ENCODE peak calls at places on chromosomes 12 and 14, in nine cellular contexts. One of them, this sample, is unnamed.

GRCh38 chr14:29857545-29857944 is 70.1 kb downstream of the PRKD1 start:
- DNase-seq in stomach: no peak
- DNase-seq in suprapubic skin: no peak
- DNase-seq in Peyer's patch: no peak
- DNase-seq in tibial nerve: no peak
- DNase-seq in ovary: no peak
- DNase-seq in A549: no peak
- DNase-seq in adrenal gland: no peak
- DNase-seq in prostate gland: no peak
- DNase-seq in this sample: no peak

GRCh38 chr14:23284654-23285529 is 1.0 kb downstream of the HOMEZ start:
- DNase-seq in tibial nerve: no peak
- DNase-seq in adrenal gland: no peak
- DNase-seq in stomach: no peak
- DNase-seq in Peyer's patch: no peak
- DNase-seq in ovary: peak
- DNase-seq in A549: no peak
- DNase-seq in prostate gland: peak
- DNase-seq in suprapubic skin: no peak
- DNase-seq in this sample: no peak

GRCh38 chr12:50661300-50662120 is 102.4 kb upstream of the ATF1 start:
- DNase-seq in stomach: no peak
- DNase-seq in Peyer's patch: no peak
- DNase-seq in adrenal gland: no peak
- DNase-seq in suprapubic skin: no peak
- DNase-seq in prostate gland: no peak
- DNase-seq in A549: no peak
- DNase-seq in ovary: no peak
- DNase-seq in tibial nerve: no peak
- DNase-seq in this sample: no peak

GRCh38 chr14:99793213-99794155 is at the start of gene EML1:
- DNase-seq in tibial nerve: peak
- DNase-seq in prostate gland: peak
- DNase-seq in Peyer's patch: peak
- DNase-seq in A549: peak
- DNase-seq in ovary: peak
- DNase-seq in suprapubic skin: peak
- DNase-seq in adrenal gland: peak
- DNase-seq in stomach: peak
- DNase-seq in this sample: peak

GRCh38 chr12:89707992-89708792 is 446 bp downstream of the ATP2B1 start:
- DNase-seq in suprapubic skin: peak
- DNase-seq in adrenal gland: peak
- DNase-seq in ovary: peak
- DNase-seq in A549: peak
- DNase-seq in tibial nerve: no peak
- DNase-seq in Peyer's patch: peak
- DNase-seq in stomach: peak
- DNase-seq in prostate gland: peak
- DNase-seq in this sample: peak

GRCh38 chr14:97021571-97022171 is 224.5 kb downstream of the VRK1 start:
- DNase-seq in prostate gland: no peak
- DNase-seq in stomach: no peak
- DNase-seq in adrenal gland: no peak
- DNase-seq in ovary: no peak
- DNase-seq in A549: peak
- DNase-seq in Peyer's patch: no peak
- DNase-seq in tibial nerve: no peak
- DNase-seq in suprapubic skin: no peak
- DNase-seq in this sample: no peak

GRCh38 chr14:93430319-93430801 is 379 bp upstream of the UNC79 start:
- DNase-seq in A549: no peak
- DNase-seq in tibial nerve: no peak
- DNase-seq in suprapubic skin: no peak
- DNase-seq in prostate gland: no peak
- DNase-seq in adrenal gland: peak
- DNase-seq in stomach: no peak
- DNase-seq in ovary: no peak
- DNase-seq in Peyer's patch: no peak
- DNase-seq in this sample: no peak

GRCh38 chr14:23646648-23647549 is 10.7 kb downstream of the DHRS2 start:
- DNase-seq in adrenal gland: no peak
- DNase-seq in prostate gland: no peak
- DNase-seq in A549: peak
- DNase-seq in ovary: no peak
- DNase-seq in tibial nerve: no peak
- DNase-seq in Peyer's patch: no peak
- DNase-seq in suprapubic skin: no peak
- DNase-seq in stomach: no peak
- DNase-seq in this sample: no peak

GRCh38 chr12:59736359-59736758 is 140.5 kb downstream of the SLC16A7 start:
- DNase-seq in Peyer's patch: no peak
- DNase-seq in ovary: no peak
- DNase-seq in prostate gland: no peak
- DNase-seq in stomach: no peak
- DNase-seq in suprapubic skin: no peak
- DNase-seq in tibial nerve: no peak
- DNase-seq in adrenal gland: no peak
- DNase-seq in A549: no peak
- DNase-seq in this sample: no peak

GRCh38 chr14:81450100-81450531 is 50.0 kb upstream of the STON2 start:
- DNase-seq in ovary: peak
- DNase-seq in prostate gland: no peak
- DNase-seq in stomach: no peak
- DNase-seq in suprapubic skin: no peak
- DNase-seq in tibial nerve: peak
- DNase-seq in adrenal gland: no peak
- DNase-seq in Peyer's patch: no peak
- DNase-seq in A549: no peak
- DNase-seq in this sample: no peak

GRCh38 chr14:65290830-65291229 is 121.7 kb upstream of the FUT8 start:
- DNase-seq in ovary: no peak
- DNase-seq in stomach: no peak
- DNase-seq in adrenal gland: no peak
- DNase-seq in tibial nerve: no peak
- DNase-seq in prostate gland: no peak
- DNase-seq in suprapubic skin: no peak
- DNase-seq in Peyer's patch: no peak
- DNase-seq in A549: peak
- DNase-seq in this sample: no peak
- TF ChIP-seq POLR2A in ovary: no peak
- TF ChIP-seq POLR2A in stomach: no peak
- TF ChIP-seq POLR2A in adrenal gland: no peak
- TF ChIP-seq POLR2A in tibial nerve: no peak
- TF ChIP-seq POLR2A in prostate gland: no peak
- TF ChIP-seq POLR2A in suprapubic skin: no peak
- TF ChIP-seq POLR2A in Peyer's patch: no peak
- TF ChIP-seq POLR2A in A549: no peak
- TF ChIP-seq POLR2A in this sample: no peak

GRCh38 chr12:127386723-127387122 is 880.2 kb upstream of the TMEM132C start:
- DNase-seq in Peyer's patch: no peak
- DNase-seq in adrenal gland: peak
- DNase-seq in stomach: no peak
- DNase-seq in suprapubic skin: no peak
- DNase-seq in A549: no peak
- DNase-seq in tibial nerve: no peak
- DNase-seq in ovary: no peak
- DNase-seq in prostate gland: no peak
- DNase-seq in this sample: no peak

GRCh38 chr12:127381681-127382080 is 885.3 kb upstream of the TMEM132C start:
- DNase-seq in Peyer's patch: no peak
- DNase-seq in adrenal gland: no peak
- DNase-seq in stomach: no peak
- DNase-seq in suprapubic skin: no peak
- DNase-seq in prostate gland: no peak
- DNase-seq in ovary: no peak
- DNase-seq in A549: no peak
- DNase-seq in tibial nerve: no peak
- DNase-seq in this sample: no peak

GRCh38 chr12:127383281-127383680 is 883.7 kb upstream of the TMEM132C start:
- DNase-seq in suprapubic skin: no peak
- DNase-seq in stomach: no peak
- DNase-seq in adrenal gland: no peak
- DNase-seq in prostate gland: no peak
- DNase-seq in tibial nerve: no peak
- DNase-seq in A549: peak
- DNase-seq in ovary: no peak
- DNase-seq in Peyer's patch: no peak
- DNase-seq in this sample: no peak

DNA sequence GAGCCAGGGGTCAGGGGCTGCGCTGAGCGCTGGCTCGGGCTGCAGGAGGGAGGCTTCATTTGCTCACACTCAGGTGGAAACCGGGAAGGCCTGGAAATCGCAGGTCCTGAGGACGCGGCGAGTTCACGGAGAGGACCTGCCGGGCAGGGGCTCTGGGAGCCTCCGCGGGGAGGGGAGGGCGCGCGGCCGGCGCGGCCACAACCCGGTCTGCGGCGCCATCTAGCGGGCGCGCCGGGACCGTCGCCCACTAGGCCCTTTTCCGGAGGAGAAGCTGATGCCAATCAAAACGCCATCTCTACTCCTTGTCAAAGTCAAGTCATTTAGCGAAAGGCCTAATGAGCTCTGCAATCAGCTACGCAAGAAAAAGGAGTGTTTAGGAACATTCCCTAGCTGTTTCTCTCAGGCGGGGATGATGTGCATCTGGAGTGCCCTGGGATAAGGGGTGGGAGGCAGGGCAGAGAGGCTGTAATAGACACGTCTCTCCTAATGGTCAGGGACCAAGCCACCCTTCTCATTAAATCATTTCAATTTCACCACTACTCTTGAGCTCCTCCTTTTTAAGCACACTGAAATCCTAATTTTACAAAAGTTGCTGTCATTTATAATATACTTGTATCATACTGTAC is 885.8 kb upstream of the TMEM132C start:
- DNase-seq in prostate gland: no peak
- DNase-seq in suprapubic skin: no peak
- DNase-seq in stomach: peak
- DNase-seq in A549: peak
- DNase-seq in Peyer's patch: peak
- DNase-seq in adrenal gland: peak
- DNase-seq in ovary: no peak
- DNase-seq in tibial nerve: no peak
- DNase-seq in this sample: no peak
- H3K4me3 ChIP-seq in prostate gland: no peak
- H3K4me3 ChIP-seq in suprapubic skin: peak
- H3K4me3 ChIP-seq in stomach: peak
- H3K4me3 ChIP-seq in A549: no peak
- H3K4me3 ChIP-seq in Peyer's patch: no peak
- H3K4me3 ChIP-seq in adrenal gland: peak
- H3K4me3 ChIP-seq in ovary: no peak
- H3K4me3 ChIP-seq in tibial nerve: peak
- H3K4me3 ChIP-seq in this sample: no peak

GRCh38 chr14:101072070-101072469 is 168.5 kb upstream of the RTL1 start:
- DNase-seq in prostate gland: no peak
- DNase-seq in A549: no peak
- DNase-seq in suprapubic skin: peak
- DNase-seq in ovary: no peak
- DNase-seq in Peyer's patch: peak
- DNase-seq in adrenal gland: no peak
- DNase-seq in stomach: no peak
- DNase-seq in tibial nerve: no peak
- DNase-seq in this sample: no peak

GRCh38 chr14:101073598-101073965 is 170.1 kb upstream of the RTL1 start:
- DNase-seq in suprapubic skin: peak
- DNase-seq in A549: no peak
- DNase-seq in Peyer's patch: no peak
- DNase-seq in prostate gland: no peak
- DNase-seq in adrenal gland: no peak
- DNase-seq in stomach: no peak
- DNase-seq in tibial nerve: no peak
- DNase-seq in ovary: no peak
- DNase-seq in this sample: peak

GRCh38 chr14:101072945-101073597 is 169.5 kb upstream of the RTL1 start:
- DNase-seq in adrenal gland: peak
- DNase-seq in stomach: peak
- DNase-seq in ovary: peak
- DNase-seq in tibial nerve: no peak
- DNase-seq in Peyer's patch: peak
- DNase-seq in suprapubic skin: peak
- DNase-seq in prostate gland: peak
- DNase-seq in A549: peak
- DNase-seq in this sample: peak

GRCh38 chr14:101071493-101071891 is 168.0 kb upstream of the RTL1 start:
- DNase-seq in A549: no peak
- DNase-seq in ovary: no peak
- DNase-seq in Peyer's patch: peak
- DNase-seq in suprapubic skin: no peak
- DNase-seq in adrenal gland: no peak
- DNase-seq in tibial nerve: no peak
- DNase-seq in prostate gland: no peak
- DNase-seq in stomach: peak
- DNase-seq in this sample: peak

DNA sequence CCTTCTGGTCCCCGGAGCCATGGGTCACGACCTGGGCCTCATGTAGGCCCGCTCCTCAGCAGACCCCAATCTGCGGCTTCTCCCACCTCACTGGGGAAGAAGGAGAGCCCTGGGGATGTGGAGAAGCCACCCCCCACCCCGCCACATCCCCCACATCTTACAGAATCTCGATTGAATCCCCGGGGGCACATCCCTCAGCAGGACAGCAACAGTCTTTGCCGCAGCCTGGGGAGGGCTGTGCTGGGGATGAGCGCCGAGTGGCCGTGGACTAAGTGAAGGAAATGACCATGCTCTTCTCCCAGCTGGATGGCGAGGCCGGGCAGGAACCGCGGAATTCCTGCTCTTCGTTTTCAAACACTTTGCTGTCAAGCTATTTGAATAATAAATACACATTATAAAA is 169.0 kb upstream of the RTL1 start:
- DNase-seq in ovary: no peak
- DNase-seq in A549: no peak
- DNase-seq in adrenal gland: no peak
- DNase-seq in tibial nerve: no peak
- DNase-seq in prostate gland: no peak
- DNase-seq in stomach: peak
- DNase-seq in suprapubic skin: peak
- DNase-seq in Peyer's patch: peak
- DNase-seq in this sample: peak
- H3K27ac ChIP-seq in ovary: no peak
- H3K27ac ChIP-seq in A549: peak
- H3K27ac ChIP-seq in adrenal gland: no peak
- H3K27ac ChIP-seq in tibial nerve: no peak
- H3K27ac ChIP-seq in prostate gland: no peak
- H3K27ac ChIP-seq in stomach: no peak
- H3K27ac ChIP-seq in suprapubic skin: no peak
- H3K27ac ChIP-seq in Peyer's patch: no peak
- H3K27ac ChIP-seq in this sample: no peak

GRCh38 chr14:70962935-70963334 is 55.7 kb downstream of the PCNX1 start:
- DNase-seq in suprapubic skin: no peak
- DNase-seq in prostate gland: no peak
- DNase-seq in ovary: no peak
- DNase-seq in Peyer's patch: no peak
- DNase-seq in stomach: no peak
- DNase-seq in adrenal gland: no peak
- DNase-seq in A549: no peak
- DNase-seq in tibial nerve: no peak
- DNase-seq in this sample: no peak
- TF ChIP-seq POLR2A in suprapubic skin: no peak
- TF ChIP-seq POLR2A in prostate gland: no peak
- TF ChIP-seq POLR2A in ovary: no peak
- TF ChIP-seq POLR2A in Peyer's patch: no peak
- TF ChIP-seq POLR2A in stomach: no peak
- TF ChIP-seq POLR2A in adrenal gland: no peak
- TF ChIP-seq POLR2A in A549: no peak
- TF ChIP-seq POLR2A in tibial nerve: no peak
- TF ChIP-seq POLR2A in this sample: no peak

GRCh38 chr12:131163189-131163738 is 209.6 kb downstream of the ADGRD1 start:
- DNase-seq in adrenal gland: no peak
- DNase-seq in A549: no peak
- DNase-seq in tibial nerve: no peak
- DNase-seq in stomach: no peak
- DNase-seq in ovary: no peak
- DNase-seq in suprapubic skin: no peak
- DNase-seq in prostate gland: no peak
- DNase-seq in Peyer's patch: no peak
- DNase-seq in this sample: no peak
- H3K4me3 ChIP-seq in adrenal gland: no peak
- H3K4me3 ChIP-seq in A549: no peak
- H3K4me3 ChIP-seq in tibial nerve: no peak
- H3K4me3 ChIP-seq in stomach: no peak
- H3K4me3 ChIP-seq in ovary: no peak
- H3K4me3 ChIP-seq in suprapubic skin: no peak
- H3K4me3 ChIP-seq in prostate gland: no peak
- H3K4me3 ChIP-seq in Peyer's patch: no peak
- H3K4me3 ChIP-seq in this sample: no peak